ENCODE peak calls at places on chromosomes 12 and 14, in seven cellular contexts. One of them, this sample, is unnamed.
A peak's percentile ranks its signal among the peaks of the same experiment; 100 is the strongest.

GRCh38 chr14:88505621-88506020 is 49.2 kb downstream of the PTPN21 start:
- DNase-seq in endothelial cell of umbilical vein: no peak
- DNase-seq in mesenchymal stem cell: no peak
- DNase-seq in uterus: no peak
- DNase-seq in CD4-positive, CD25-positive, alpha-beta regulatory T cell: no peak
- DNase-seq in upper lobe of left lung: no peak
- DNase-seq in heart left ventricle: no peak
- DNase-seq in this sample: no peak

GRCh38 chr12:106030210-106031175 is 108.3 kb downstream of the NUAK1 start:
- DNase-seq in endothelial cell of umbilical vein: peak; percentile 83
- DNase-seq in mesenchymal stem cell: peak; percentile 96
- DNase-seq in uterus: peak; percentile 26
- DNase-seq in CD4-positive, CD25-positive, alpha-beta regulatory T cell: no peak
- DNase-seq in upper lobe of left lung: no peak
- DNase-seq in heart left ventricle: no peak
- DNase-seq in this sample: no peak

GRCh38 chr14:105841022-105842009 is 314.9 kb downstream of the TMEM121 start:
- DNase-seq in endothelial cell of umbilical vein: no peak
- DNase-seq in mesenchymal stem cell: no peak
- DNase-seq in uterus: no peak
- DNase-seq in CD4-positive, CD25-positive, alpha-beta regulatory T cell: no peak
- DNase-seq in upper lobe of left lung: peak; percentile 20
- DNase-seq in heart left ventricle: no peak
- DNase-seq in this sample: no peak

GRCh38 chr12:125330645-125331341 is 265.6 kb downstream of the AACS start:
- DNase-seq in endothelial cell of umbilical vein: peak; percentile 16
- DNase-seq in mesenchymal stem cell: no peak
- DNase-seq in uterus: no peak
- DNase-seq in CD4-positive, CD25-positive, alpha-beta regulatory T cell: no peak
- DNase-seq in upper lobe of left lung: peak; percentile 36
- DNase-seq in heart left ventricle: peak; percentile 54
- DNase-seq in this sample: peak; percentile 13

GRCh38 chr12:72570601-72571000 is 298.4 kb downstream of the TRHDE start:
- DNase-seq in endothelial cell of umbilical vein: no peak
- DNase-seq in mesenchymal stem cell: peak; percentile 4
- DNase-seq in uterus: no peak
- DNase-seq in CD4-positive, CD25-positive, alpha-beta regulatory T cell: no peak
- DNase-seq in upper lobe of left lung: peak; percentile 38
- DNase-seq in heart left ventricle: peak; percentile 22
- DNase-seq in this sample: no peak

GRCh38 chr12:121061831-121062230 is 22.8 kb upstream of the OASL start:
- DNase-seq in endothelial cell of umbilical vein: peak; percentile 29
- DNase-seq in mesenchymal stem cell: peak; percentile 6
- DNase-seq in uterus: no peak
- DNase-seq in CD4-positive, CD25-positive, alpha-beta regulatory T cell: no peak
- DNase-seq in upper lobe of left lung: no peak
- DNase-seq in heart left ventricle: no peak
- DNase-seq in this sample: no peak

GRCh38 chr12:92928431-92928961 is 599 bp downstream of the EEA1 start:
- DNase-seq in endothelial cell of umbilical vein: peak; percentile 57
- DNase-seq in mesenchymal stem cell: peak; percentile 51
- DNase-seq in uterus: peak; percentile 34
- DNase-seq in CD4-positive, CD25-positive, alpha-beta regulatory T cell: no peak
- DNase-seq in upper lobe of left lung: peak; percentile 28
- DNase-seq in heart left ventricle: peak; percentile 53
- DNase-seq in this sample: peak; percentile 39

GRCh38 chr12:14454098-14454907 is 88.8 kb downstream of the ATF7IP start:
- DNase-seq in endothelial cell of umbilical vein: peak; percentile 33
- DNase-seq in mesenchymal stem cell: peak; percentile 47
- DNase-seq in uterus: no peak
- DNase-seq in CD4-positive, CD25-positive, alpha-beta regulatory T cell: no peak
- DNase-seq in upper lobe of left lung: no peak
- DNase-seq in heart left ventricle: no peak
- DNase-seq in this sample: peak; percentile 24

DNA sequence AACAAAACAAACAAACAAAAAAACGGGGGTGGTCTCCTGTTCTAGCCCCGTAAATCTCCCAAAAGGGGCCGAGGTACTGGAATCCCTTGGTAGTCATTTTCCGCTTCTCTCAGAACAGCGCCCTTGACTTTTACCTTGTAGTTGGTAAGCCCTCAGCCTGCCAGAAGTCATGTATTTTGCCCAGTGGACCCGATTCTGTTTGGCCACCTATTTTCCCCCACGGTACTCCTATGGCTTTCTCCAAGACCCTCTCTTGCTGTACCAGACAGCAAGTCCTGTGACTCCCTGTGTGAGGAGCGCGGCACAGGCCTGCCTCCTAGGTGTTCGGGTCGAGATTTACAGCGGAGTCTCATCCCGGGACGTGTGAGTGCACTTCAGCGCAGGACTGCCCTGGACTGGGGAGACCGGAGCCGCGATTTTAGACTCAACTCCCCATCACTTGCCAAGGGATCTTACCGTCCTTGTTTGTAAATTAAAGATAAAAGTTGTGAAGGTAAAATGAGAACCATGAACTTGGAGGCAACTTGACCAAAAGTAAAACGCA is 1.1 kb upstream of the MBD6 start:
- DNase-seq in endothelial cell of umbilical vein: no peak
- DNase-seq in mesenchymal stem cell: peak; percentile 80
- DNase-seq in uterus: peak; percentile 67
- DNase-seq in CD4-positive, CD25-positive, alpha-beta regulatory T cell: no peak
- DNase-seq in upper lobe of left lung: peak; percentile 64
- DNase-seq in heart left ventricle: peak; percentile 63
- DNase-seq in this sample: no peak
- H3K4me1 ChIP-seq in endothelial cell of umbilical vein: peaks cover 47% of the 10 kb centered on the region
- H3K4me1 ChIP-seq in mesenchymal stem cell: peaks cover 35% of the 10 kb centered on the region
- H3K4me1 ChIP-seq in uterus: peaks cover 12% of the 10 kb centered on the region
- H3K4me1 ChIP-seq in CD4-positive, CD25-positive, alpha-beta regulatory T cell: peaks cover 59% of the 10 kb centered on the region
- H3K4me1 ChIP-seq in upper lobe of left lung: peaks cover 77% of the 10 kb centered on the region
- H3K4me1 ChIP-seq in heart left ventricle: peaks cover 55% of the 10 kb centered on the region
- H3K4me1 ChIP-seq in this sample: peaks cover 68% of the 10 kb centered on the region

DNA sequence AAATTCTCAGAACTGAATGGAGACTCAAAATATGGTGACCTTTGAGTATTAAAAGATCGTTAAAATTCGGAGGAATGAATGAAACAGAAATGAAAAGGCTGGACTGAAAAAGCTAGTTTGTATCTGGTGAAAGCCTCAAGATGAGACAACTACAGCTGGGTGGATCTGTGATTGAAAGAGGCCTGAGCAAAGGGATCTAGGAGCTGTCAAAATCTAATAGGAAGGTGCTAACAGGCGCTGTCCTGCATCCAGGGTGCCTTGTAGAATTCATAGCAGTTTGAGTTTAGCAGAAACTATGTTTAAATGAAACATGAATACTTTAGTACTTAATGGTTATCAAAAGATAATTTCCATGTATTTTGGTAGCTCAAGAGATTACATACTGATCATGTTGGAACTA is 2.3 kb downstream of the YY1 start:
- DNase-seq in endothelial cell of umbilical vein: peak; percentile 27
- DNase-seq in mesenchymal stem cell: peak; percentile 44
- DNase-seq in uterus: no peak
- DNase-seq in CD4-positive, CD25-positive, alpha-beta regulatory T cell: no peak
- DNase-seq in upper lobe of left lung: no peak
- DNase-seq in heart left ventricle: no peak
- DNase-seq in this sample: no peak
- H3K27ac ChIP-seq in endothelial cell of umbilical vein: peak overlapping the region; percentile 51
- H3K27ac ChIP-seq in mesenchymal stem cell: no peak overlapping the region
- H3K27ac ChIP-seq in uterus: peak overlapping the region; percentile 97
- H3K27ac ChIP-seq in CD4-positive, CD25-positive, alpha-beta regulatory T cell: peak overlapping the region; percentile 90
- H3K27ac ChIP-seq in upper lobe of left lung: peak overlapping the region; percentile 86
- H3K27ac ChIP-seq in heart left ventricle: peak overlapping the region; percentile 96
- H3K27ac ChIP-seq in this sample: peak overlapping the region; percentile 84

DNA sequence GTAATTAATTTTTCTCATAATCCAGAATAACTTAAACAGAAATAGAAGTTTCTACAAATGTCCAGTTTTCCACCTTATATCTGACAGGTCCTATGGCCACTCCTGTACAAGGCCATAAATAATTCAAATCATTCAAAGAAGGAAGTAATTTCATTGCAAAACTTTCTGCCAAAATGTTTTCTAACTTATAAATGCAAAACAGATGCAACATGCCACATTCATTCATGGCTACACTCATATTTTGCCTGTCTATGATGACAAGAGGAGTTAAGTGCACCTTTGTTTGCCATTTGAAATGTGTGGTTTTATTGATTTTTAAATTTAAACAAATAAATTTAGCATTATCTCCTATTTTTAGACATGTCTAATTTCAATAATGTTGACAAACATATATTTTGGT is 34.3 kb downstream of the ITPR2 start:
- DNase-seq in endothelial cell of umbilical vein: no peak
- DNase-seq in mesenchymal stem cell: no peak
- DNase-seq in uterus: no peak
- DNase-seq in CD4-positive, CD25-positive, alpha-beta regulatory T cell: no peak
- DNase-seq in upper lobe of left lung: no peak
- DNase-seq in heart left ventricle: no peak
- DNase-seq in this sample: no peak
- H3K4me3 ChIP-seq in endothelial cell of umbilical vein: no peak overlapping the region
- H3K4me3 ChIP-seq in mesenchymal stem cell: no peak overlapping the region
- H3K4me3 ChIP-seq in uterus: no peak overlapping the region
- H3K4me3 ChIP-seq in CD4-positive, CD25-positive, alpha-beta regulatory T cell: no peak overlapping the region
- H3K4me3 ChIP-seq in upper lobe of left lung: no peak overlapping the region
- H3K4me3 ChIP-seq in heart left ventricle: no peak overlapping the region
- H3K4me3 ChIP-seq in this sample: no peak overlapping the region

DNA sequence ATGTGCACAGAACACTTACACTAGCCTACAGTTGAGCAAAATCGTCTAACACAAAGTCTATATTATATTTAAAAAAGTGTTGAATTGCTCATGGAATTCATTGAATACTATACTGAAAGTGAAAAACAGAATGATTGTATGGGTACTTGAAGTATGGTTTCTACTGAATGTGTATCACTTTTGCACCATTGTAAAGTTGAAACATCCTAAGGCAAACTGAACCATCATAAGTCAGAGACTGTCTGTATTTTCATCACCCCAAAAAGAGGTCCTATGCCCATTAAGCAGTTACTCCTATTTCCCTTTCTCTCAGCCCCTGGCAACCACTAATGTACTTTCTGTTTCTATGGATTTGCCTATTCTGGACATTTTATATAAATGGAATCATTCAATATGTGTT is 4.4 kb upstream of the AMIGO2 start:
- DNase-seq in endothelial cell of umbilical vein: no peak
- DNase-seq in mesenchymal stem cell: no peak
- DNase-seq in uterus: no peak
- DNase-seq in CD4-positive, CD25-positive, alpha-beta regulatory T cell: no peak
- DNase-seq in upper lobe of left lung: no peak
- DNase-seq in heart left ventricle: no peak
- DNase-seq in this sample: no peak
- H3K4me1 ChIP-seq in endothelial cell of umbilical vein: peaks cover 49% of the 10 kb centered on the region
- H3K4me1 ChIP-seq in mesenchymal stem cell: peaks cover 13% of the 10 kb centered on the region
- H3K4me1 ChIP-seq in uterus: no peaks in the 10 kb centered on the region
- H3K4me1 ChIP-seq in CD4-positive, CD25-positive, alpha-beta regulatory T cell: peaks cover 52% of the 10 kb centered on the region
- H3K4me1 ChIP-seq in upper lobe of left lung: peaks cover 61% of the 10 kb centered on the region
- H3K4me1 ChIP-seq in heart left ventricle: no peaks in the 10 kb centered on the region
- H3K4me1 ChIP-seq in this sample: peaks cover 60% of the 10 kb centered on the region

DNA sequence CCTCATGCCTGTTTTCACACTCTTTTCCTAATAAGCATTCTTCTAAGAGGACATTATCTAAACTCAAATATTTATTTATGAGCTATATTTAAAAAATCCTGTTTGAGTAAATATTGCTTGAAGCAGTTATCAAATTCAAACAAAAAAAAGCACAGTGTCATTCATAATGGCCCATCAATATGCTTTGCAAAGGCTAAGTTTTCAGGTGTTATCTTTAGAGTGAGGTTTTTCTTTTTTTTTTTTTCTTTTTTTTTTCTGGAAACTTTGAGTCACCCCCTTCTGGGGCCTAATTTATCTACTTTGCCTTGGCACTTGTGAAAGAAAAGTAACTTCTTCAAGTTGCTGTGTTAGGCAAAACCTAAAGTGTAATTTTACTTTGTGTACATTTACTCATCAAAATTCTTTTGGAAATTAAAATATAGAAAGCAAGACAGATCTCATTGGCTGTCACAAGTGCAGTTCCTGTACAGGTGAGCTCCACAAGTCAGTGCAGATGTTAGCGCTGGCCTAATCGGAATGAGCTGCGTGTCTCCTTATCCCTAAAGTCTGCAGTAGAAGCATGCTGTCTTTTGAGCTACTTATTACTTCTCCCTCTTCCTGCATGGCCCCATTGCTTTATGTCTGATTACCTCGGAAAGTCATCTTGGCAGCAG is 53.3 kb downstream of the GLT1D1 start:
- DNase-seq in endothelial cell of umbilical vein: no peak
- DNase-seq in mesenchymal stem cell: no peak
- DNase-seq in uterus: no peak
- DNase-seq in CD4-positive, CD25-positive, alpha-beta regulatory T cell: no peak
- DNase-seq in upper lobe of left lung: no peak
- DNase-seq in heart left ventricle: no peak
- DNase-seq in this sample: no peak
- H3K27ac ChIP-seq in endothelial cell of umbilical vein: no peak overlapping the region
- H3K27ac ChIP-seq in mesenchymal stem cell: no peak overlapping the region
- H3K27ac ChIP-seq in uterus: no peak overlapping the region
- H3K27ac ChIP-seq in CD4-positive, CD25-positive, alpha-beta regulatory T cell: no peak overlapping the region
- H3K27ac ChIP-seq in upper lobe of left lung: no peak overlapping the region
- H3K27ac ChIP-seq in heart left ventricle: no peak overlapping the region
- H3K27ac ChIP-seq in this sample: no peak overlapping the region

GRCh38 chr12:13042666-13043230 is 1.4 kb upstream of the FAM234B start:
- DNase-seq in endothelial cell of umbilical vein: no peak
- DNase-seq in mesenchymal stem cell: no peak
- DNase-seq in uterus: no peak
- DNase-seq in CD4-positive, CD25-positive, alpha-beta regulatory T cell: no peak
- DNase-seq in upper lobe of left lung: no peak
- DNase-seq in heart left ventricle: no peak
- DNase-seq in this sample: no peak

GRCh38 chr12:13046914-13047472 is 2.8 kb downstream of the FAM234B start:
- DNase-seq in endothelial cell of umbilical vein: no peak
- DNase-seq in mesenchymal stem cell: no peak
- DNase-seq in uterus: no peak
- DNase-seq in CD4-positive, CD25-positive, alpha-beta regulatory T cell: no peak
- DNase-seq in upper lobe of left lung: no peak
- DNase-seq in heart left ventricle: no peak
- DNase-seq in this sample: no peak

GRCh38 chr12:13044859-13045384 is 741 bp downstream of the FAM234B start:
- DNase-seq in endothelial cell of umbilical vein: peak; percentile 47
- DNase-seq in mesenchymal stem cell: peak; percentile 26
- DNase-seq in uterus: no peak
- DNase-seq in CD4-positive, CD25-positive, alpha-beta regulatory T cell: no peak
- DNase-seq in upper lobe of left lung: no peak
- DNase-seq in heart left ventricle: no peak
- DNase-seq in this sample: no peak

GRCh38 chr12:13045816-13046215 is 1.6 kb downstream of the FAM234B start:
- DNase-seq in endothelial cell of umbilical vein: no peak
- DNase-seq in mesenchymal stem cell: no peak
- DNase-seq in uterus: no peak
- DNase-seq in CD4-positive, CD25-positive, alpha-beta regulatory T cell: no peak
- DNase-seq in upper lobe of left lung: no peak
- DNase-seq in heart left ventricle: no peak
- DNase-seq in this sample: no peak

GRCh38 chr12:13044002-13044858 is at the start of gene FAM234B:
- DNase-seq in endothelial cell of umbilical vein: peak; percentile 70
- DNase-seq in mesenchymal stem cell: peak; percentile 62
- DNase-seq in uterus: peak; percentile 69
- DNase-seq in CD4-positive, CD25-positive, alpha-beta regulatory T cell: peak; percentile 49
- DNase-seq in upper lobe of left lung: peak; percentile 78
- DNase-seq in heart left ventricle: peak; percentile 88
- DNase-seq in this sample: peak; percentile 59
- H3K4me3 ChIP-seq in endothelial cell of umbilical vein: peak within 1 kb of the TSS; percentile 66
- H3K4me3 ChIP-seq in mesenchymal stem cell: peak within 1 kb of the TSS; percentile 81
- H3K4me3 ChIP-seq in uterus: peak within 1 kb of the TSS; percentile 74
- H3K4me3 ChIP-seq in CD4-positive, CD25-positive, alpha-beta regulatory T cell: peak within 1 kb of the TSS; percentile 79
- H3K4me3 ChIP-seq in upper lobe of left lung: peak within 1 kb of the TSS; percentile 79
- H3K4me3 ChIP-seq in heart left ventricle: peak within 1 kb of the TSS; percentile 87
- H3K4me3 ChIP-seq in this sample: peak within 1 kb of the TSS; percentile 42

GRCh38 chr12:109097140-109097434 is 310 bp upstream of the UNG start:
- DNase-seq in endothelial cell of umbilical vein: no peak
- DNase-seq in mesenchymal stem cell: no peak
- DNase-seq in uterus: no peak
- DNase-seq in CD4-positive, CD25-positive, alpha-beta regulatory T cell: no peak
- DNase-seq in upper lobe of left lung: no peak
- DNase-seq in heart left ventricle: no peak
- DNase-seq in this sample: no peak
- H3K4me1 ChIP-seq in endothelial cell of umbilical vein: peaks cover 19% of the 10 kb centered on the region
- H3K4me1 ChIP-seq in mesenchymal stem cell: peaks cover 18% of the 10 kb centered on the region
- H3K4me1 ChIP-seq in uterus: peaks cover 10% of the 10 kb centered on the region
- H3K4me1 ChIP-seq in CD4-positive, CD25-positive, alpha-beta regulatory T cell: peaks cover 43% of the 10 kb centered on the region
- H3K4me1 ChIP-seq in upper lobe of left lung: peaks cover 47% of the 10 kb centered on the region
- H3K4me1 ChIP-seq in heart left ventricle: peaks cover 31% of the 10 kb centered on the region
- H3K4me1 ChIP-seq in this sample: peaks cover 46% of the 10 kb centered on the region

GRCh38 chr12:10339441-10339840 is 31.8 kb downstream of the KLRD1 start:
- DNase-seq in endothelial cell of umbilical vein: peak; percentile 48
- DNase-seq in mesenchymal stem cell: peak; percentile 41
- DNase-seq in uterus: no peak
- DNase-seq in CD4-positive, CD25-positive, alpha-beta regulatory T cell: no peak
- DNase-seq in upper lobe of left lung: no peak
- DNase-seq in heart left ventricle: no peak
- DNase-seq in this sample: no peak
- H3K27ac ChIP-seq in endothelial cell of umbilical vein: no peak overlapping the region
- H3K27ac ChIP-seq in mesenchymal stem cell: peak overlapping the region; percentile 59
- H3K27ac ChIP-seq in uterus: no peak overlapping the region
- H3K27ac ChIP-seq in CD4-positive, CD25-positive, alpha-beta regulatory T cell: no peak overlapping the region
- H3K27ac ChIP-seq in upper lobe of left lung: no peak overlapping the region
- H3K27ac ChIP-seq in heart left ventricle: no peak overlapping the region
- H3K27ac ChIP-seq in this sample: no peak overlapping the region

This sample was measured in CD4-positive, alpha-beta memory T cell.